ENCODE peak calls at places on chromosome 14, in five cellular contexts. V is coronary artery, O is osteocyte, A is WTC11, Y is NB4. Q is an unnamed sample.

GRCh38 chr14:103194256-103195045 is 71.2 kb downstream of the TNFAIP2 start:
- DNase-seq in A (no peak), Y (peak), O (no peak), V (peak), Q (peak)

GRCh38 chr14:97977711-97978261 is 1180.6 kb downstream of the VRK1 start:
- DNase-seq in O (no peak), V (peak), Y (no peak), A (peak), Q (no peak)

GRCh38 chr14:72783741-72784140 is 110.2 kb downstream of the DPF3 start:
- DNase-seq in O (peak), Y (no peak), V (peak), A (no peak), Q (no peak)

GRCh38 chr14:62431496-62431895 is 613.8 kb downstream of the KCNH5 start:
- DNase-seq in O (no peak), A (no peak), V (no peak), Y (peak), Q (no peak)

GRCh38 chr14:30849354-30849753 is 25.0 kb upstream of the COCH start:
- DNase-seq in V (no peak), A (no peak), Y (peak), O (no peak), Q (no peak)

GRCh38 chr14:88929656-88930436 is 105.4 kb downstream of the TTC8 start:
- DNase-seq in O (no peak), Y (peak), A (peak), V (no peak), Q (no peak)

GRCh38 chr14:91317381-91318313 is 73.1 kb upstream of the GPR68 start:
- DNase-seq in A (no peak), V (no peak), O (no peak), Y (peak), Q (no peak)

GRCh38 chr14:56979961-56980360 is 169.7 kb upstream of the OTX2 start:
- DNase-seq in O (no peak), Y (peak), V (no peak), A (no peak), Q (no peak)

GRCh38 chr14:104750658-104751057 is 2.3 kb upstream of the SIVA1 start:
- DNase-seq in A (no peak), Y (no peak), V (no peak), O (no peak), Q (no peak)

GRCh38 chr14:65334765-65335411 is 77.6 kb upstream of the FUT8 start:
- DNase-seq in V (no peak), O (no peak), A (peak), Y (peak), Q (no peak)

GRCh38 chr14:101727611-101728010 is 33.9 kb upstream of the PPP2R5C start:
- DNase-seq in O (peak), A (no peak), V (no peak), Y (no peak), Q (no peak)

GRCh38 chr14:75871181-75871880 is 110.5 kb downstream of the TGFB3 start:
- DNase-seq in V (no peak), A (no peak), O (no peak), Y (peak), Q (no peak)

GRCh38 chr14:31205681-31206535 is 1.7 kb downstream of the HECTD1 start:
- DNase-seq in V (no peak), O (no peak), Y (peak), A (no peak), Q (peak)

GRCh38 chr14:100585448-100586152 is 1.6 kb downstream of the BEGAIN start:
- DNase-seq in V (no peak), O (no peak), A (peak), Y (no peak), Q (no peak)

GRCh38 chr14:78959674-78960264 is 789.6 kb downstream of the NRXN3 start:
- DNase-seq in O (peak), Y (peak), V (no peak), A (peak), Q (peak)

GRCh38 chr14:24241829-24242443 is 487 bp downstream of the TINF2 start:
- DNase-seq in V (peak), Y (peak), A (peak), O (peak), Q (peak)

GRCh38 chr14:105305769-105306168 is 5.0 kb upstream of the BRF1 start:
- DNase-seq in Y (no peak), A (no peak), V (no peak), O (no peak), Q (no peak)

GRCh38 chr14:23454445-23454856 is 15.1 kb upstream of the NGDN start:
- DNase-seq in V (no peak), A (no peak), O (no peak), Y (no peak), Q (no peak)

GRCh38 chr14:104973215-104974145 is 4.7 kb downstream of the AHNAK2 start:
- DNase-seq in O (peak), A (no peak), Y (no peak), V (peak), Q (peak)

GRCh38 chr14:102575479-102576428 is 16.7 kb upstream of the RCOR1 start:
- DNase-seq in A (no peak), O (no peak), V (no peak), Y (no peak), Q (no peak)

GRCh38 chr14:105019861-105020814 is 745 bp downstream of the CDCA4 start:
- DNase-seq in Y (peak), V (no peak), O (no peak), A (peak), Q (no peak)

GRCh38 chr14:101736071-101736470 is 25.4 kb upstream of the PPP2R5C start:
- DNase-seq in V (no peak), O (peak), A (no peak), Y (no peak), Q (no peak)

GRCh38 chr14:75459099-75459741 is 31.4 kb downstream of the JDP2 start:
- DNase-seq in V (no peak), A (no peak), O (no peak), Y (peak), Q (no peak)

GRCh38 chr14:71553779-71554178 is 378.4 kb upstream of the RGS6 start:
- DNase-seq in V (no peak), A (no peak), O (no peak), Y (no peak), Q (no peak)

GRCh38 chr14:34452258-34452822 is 9.7 kb downstream of the SPTSSA start:
- DNase-seq in O (no peak), A (no peak), Y (no peak), V (no peak), Q (no peak)

GRCh38 chr14:102471921-102472814 is 37.4 kb downstream of the ANKRD9 start:
- DNase-seq in Y (no peak), V (no peak), A (no peak), O (no peak), Q (no peak)

GRCh38 chr14:23175823-23176222 is 7.6 kb downstream of the SLC7A8 start:
- DNase-seq in V (no peak), Y (no peak), O (no peak), A (no peak), Q (no peak)

GRCh38 chr14:29156096-29156495 is 389.5 kb downstream of the FOXG1 start:
- DNase-seq in O (no peak), V (no peak), Y (no peak), A (no peak), Q (no peak)

GRCh38 chr14:74804219-74804825 is 41.2 kb downstream of the YLPM1 start:
- DNase-seq in V (no peak), O (no peak), Y (peak), A (no peak), Q (peak)

GRCh38 chr14:51094282-51094821 is 553 bp downstream of the TRIM9 start:
- DNase-seq in O (no peak), A (peak), Y (peak), V (no peak), Q (no peak)

GRCh38 chr14:97077253-97077653 is 280.1 kb downstream of the VRK1 start:
- DNase-seq in Y (peak), O (no peak), V (no peak), A (no peak), Q (no peak)

GRCh38 chr14:77988966-77989365 is 181.2 kb upstream of the NRXN3 start:
- DNase-seq in V (no peak), Y (no peak), A (no peak), O (peak), Q (no peak)

GRCh38 chr14:69479696-69480095 is 4.8 kb upstream of the PLEKHD1 start:
- DNase-seq in O (no peak), Y (no peak), V (no peak), A (no peak), Q (no peak)

GRCh38 chr14:69473271-69473670 is 11.3 kb upstream of the PLEKHD1 start:
- DNase-seq in Y (no peak), A (no peak), O (no peak), V (no peak), Q (no peak)

GRCh38 chr14:69471916-69472315 is 12.6 kb upstream of the PLEKHD1 start:
- DNase-seq in O (no peak), Y (no peak), V (no peak), A (no peak), Q (no peak)

GRCh38 chr14:69471436-69471835 is 13.1 kb upstream of the PLEKHD1 start:
- DNase-seq in O (no peak), V (no peak), A (no peak), Y (no peak), Q (no peak)

DNA sequence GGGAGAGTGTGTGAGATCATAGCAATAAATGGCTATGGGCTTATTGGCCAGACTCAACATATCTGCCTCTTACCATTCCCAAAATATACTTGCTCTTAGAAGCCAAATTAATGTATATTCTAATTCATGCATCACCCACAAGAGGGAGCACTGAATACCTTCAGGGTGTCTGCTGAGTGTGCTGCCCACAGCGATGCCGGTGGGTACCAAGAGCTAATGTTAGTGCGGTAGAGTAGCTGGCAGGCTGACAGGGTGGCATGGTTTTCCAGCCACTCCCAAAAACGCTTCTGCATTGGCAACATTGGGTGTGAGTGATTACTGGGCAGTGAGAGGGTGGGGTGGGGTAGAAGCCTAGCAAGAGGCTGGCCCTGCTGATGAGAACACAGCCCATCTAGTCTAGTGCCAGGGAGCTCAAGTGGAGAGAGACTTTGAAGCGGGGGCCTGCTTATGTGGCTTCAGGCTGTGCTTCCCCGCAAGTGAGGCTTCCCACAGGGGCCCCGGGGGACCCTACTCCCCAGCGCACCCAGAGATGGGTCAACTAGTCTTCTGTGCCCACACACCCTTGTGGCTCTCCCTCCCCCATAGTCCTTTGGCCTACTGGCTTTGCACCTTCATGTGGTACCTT is 9.2 kb upstream of the PLEKHD1 start:
- DNase-seq in A (no peak), V (no peak), O (no peak), Y (peak), Q (no peak)
- TF ChIP-seq CTCF in A (no peak), V (no peak), O (peak), Y (peak), Q (peak)

DNA sequence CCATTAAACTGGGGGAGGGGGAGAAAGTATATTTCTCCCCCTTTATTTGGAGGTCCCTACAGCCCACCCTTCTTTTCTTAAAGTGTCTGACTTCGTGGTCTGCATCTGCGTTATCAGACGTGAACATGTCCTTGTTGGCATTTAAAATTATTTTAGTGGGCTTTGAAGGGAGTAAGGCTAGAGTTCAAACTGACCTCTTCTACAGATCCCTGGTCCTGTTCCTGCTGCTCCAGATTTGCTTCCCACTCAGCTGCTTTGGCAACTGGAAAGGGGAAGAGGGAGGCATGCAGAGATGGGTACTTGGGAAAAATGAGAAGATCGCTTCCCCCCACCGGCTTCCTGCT is 611 bp upstream of the SIX6 start:
- DNase-seq in O (no peak), V (no peak), Y (no peak), A (no peak), Q (no peak)
- TF ChIP-seq CTCF in O (no peak), V (no peak), Y (no peak), A (no peak), Q (no peak)

GRCh38 chr14:58272589-58273372 is 25.6 kb upstream of the ARID4A start:
- DNase-seq in O (no peak), Y (peak), A (no peak), V (no peak), Q (peak)
- TF ChIP-seq CTCF in O (no peak), Y (no peak), A (no peak), V (no peak), Q (no peak)

GRCh38 chr14:83867871-83868270 is 1662.1 kb upstream of the FLRT2 start:
- DNase-seq in Y (no peak), A (no peak), V (no peak), O (no peak), Q (no peak)
- TF ChIP-seq CTCF in Y (no peak), A (no peak), V (no peak), O (no peak), Q (no peak)

GRCh38 chr14:95452176-95452889 is 64.1 kb downstream of the SYNE3 start:
- DNase-seq in Y (peak), A (peak), O (no peak), V (no peak), Q (no peak)
- TF ChIP-seq CTCF in Y (peak), A (peak), O (peak), V (no peak), Q (peak)